ENCODE peak calls at places on chromosomes 6 and 20, in ten cellular contexts. Y is lower lobe of right lung; P is AG09319; U is RCC 7860; H is CD8-positive, alpha-beta T cell; Q is AG20443; L is left ventricle myocardium inferior; C is pancreas; E is renal cortical epithelial cell; F is amniotic epithelial cell. X is an unnamed sample.

GRCh38 chr20:32249030-32249738 is 28.3 kb upstream of the KIF3B start:
- DNase-seq in Y (no peak), P (no peak), U (no peak), H (no peak), Q (no peak), L (no peak), C (no peak), E (no peak), F (no peak), X (no peak)

GRCh38 chr20:37218976-37219375 is 39.6 kb upstream of the MROH8 start:
- DNase-seq in Y (no peak), P (no peak), U (no peak), H (no peak), Q (no peak), L (no peak), C (no peak), E (no peak), F (no peak), X (no peak)

GRCh38 chr6:157514659-157515496 is 133.9 kb downstream of the ZDHHC14 start:
- DNase-seq in Y (no peak), P (peak), U (peak), H (peak), Q (peak), L (no peak), C (no peak), E (peak), F (peak), X (no peak)

GRCh38 chr6:57267586-57268293 is 45.6 kb upstream of the RAB23 start:
- DNase-seq in Y (peak), P (peak), U (peak), H (no peak), Q (peak), L (no peak), C (no peak), E (peak), F (peak), X (no peak)

GRCh38 chr6:170575250-170575649 is 9.2 kb downstream of the PDCD2 start:
- DNase-seq in Y (no peak), P (no peak), U (no peak), H (no peak), Q (peak), L (no peak), C (no peak), E (peak), F (peak), X (no peak)

GRCh38 chr20:48604426-48604825 is 223.4 kb downstream of the PREX1 start:
- DNase-seq in Y (peak), P (no peak), U (no peak), H (no peak), Q (no peak), L (no peak), C (peak), E (no peak), F (no peak), X (no peak)

GRCh38 chr6:101086473-101086872 is 205.3 kb upstream of the ASCC3 start:
- DNase-seq in Y (no peak), P (no peak), U (no peak), H (no peak), Q (no peak), L (no peak), C (no peak), E (no peak), F (no peak), X (no peak)

GRCh38 chr6:111761783-111762312 is 111.4 kb downstream of the FYN start:
- DNase-seq in Y (no peak), P (no peak), U (no peak), H (no peak), Q (no peak), L (no peak), C (no peak), E (no peak), F (peak), X (peak)

GRCh38 chr6:136524339-136524935 is 25.8 kb downstream of the MAP7 start:
- DNase-seq in Y (no peak), P (no peak), U (no peak), H (no peak), Q (no peak), L (no peak), C (no peak), E (no peak), F (no peak), X (no peak)

GRCh38 chr6:168188310-168188973 is 109.4 kb upstream of the FRMD1 start:
- DNase-seq in Y (no peak), P (no peak), U (no peak), H (peak), Q (no peak), L (no peak), C (no peak), E (no peak), F (no peak), X (no peak)

GRCh38 chr6:69305456-69305855 is 491.4 kb downstream of the LMBRD1 start:
- DNase-seq in Y (no peak), P (no peak), U (no peak), H (no peak), Q (no peak), L (no peak), C (no peak), E (no peak), F (no peak), X (no peak)

GRCh38 chr6:73394577-73395354 is at the start of gene DDX43:
- DNase-seq in Y (peak), P (peak), U (no peak), H (no peak), Q (peak), L (peak), C (no peak), E (peak), F (peak), X (peak)